ENCODE peak calls at places on chromosomes 5 and 9, in four cellular contexts. F is spleen, L is thoracic aorta, Z is pancreas. A is an unnamed sample.

GRCh38 chr9:128101231-128101641 is 26.3 kb downstream of the PTGES2 start:
- DNase-seq in F (peak; percentile 68), L (no peak), Z (no peak), A (no peak)

GRCh38 chr5:82707741-82708140 is 369.5 kb downstream of the TMEM167A start:
- DNase-seq in F (no peak), L (no peak), Z (no peak), A (no peak)

GRCh38 chr5:76586531-76586930 is 36.7 kb downstream of the F2RL2 start:
- DNase-seq in F (no peak), L (no peak), Z (no peak), A (no peak)

GRCh38 chr5:132510076-132510475 is 19.5 kb upstream of the IRF1 start:
- DNase-seq in F (no peak), L (no peak), Z (no peak), A (no peak)

GRCh38 chr9:71858102-71858798 is 52.7 kb downstream of the ABHD17B start:
- DNase-seq in F (no peak), L (no peak), Z (no peak), A (no peak)

GRCh38 chr9:118896356-118897000 is 472.8 kb downstream of the BRINP1 start:
- DNase-seq in F (no peak), L (no peak), Z (no peak), A (no peak)

GRCh38 chr5:95241635-95242034 is 43.3 kb downstream of the MCTP1 start:
- DNase-seq in F (no peak), L (no peak), Z (no peak), A (no peak)

GRCh38 chr9:77464591-77465125 is 183.5 kb downstream of the GNA14 start:
- DNase-seq in F (no peak), L (no peak), Z (no peak), A (no peak)

GRCh38 chr5:41598011-41598410 is 87.6 kb upstream of the PLCXD3 start:
- DNase-seq in F (no peak), L (no peak), Z (no peak), A (no peak)

GRCh38 chr9:4026925-4027324 is 272.9 kb downstream of the GLIS3 start:
- DNase-seq in F (no peak), L (no peak), Z (no peak), A (no peak)

GRCh38 chr9:87569008-87569908 is 71.6 kb downstream of the DAPK1 start:
- DNase-seq in F (no peak), L (no peak), Z (no peak), A (no peak)

GRCh38 chr5:68384936-68385594 is 169.5 kb downstream of the PIK3R1 start:
- DNase-seq in F (no peak), L (no peak), Z (no peak), A (no peak)

GRCh38 chr9:87970602-87971001 is 3.7 kb downstream of the CDK20 start:
- DNase-seq in F (no peak), L (no peak), Z (no peak), A (no peak)

GRCh38 chr9:82797539-82797938 is 265.4 kb downstream of the RASEF start:
- DNase-seq in F (no peak), L (no peak), Z (no peak), A (no peak)

GRCh38 chr5:107365355-107366109 is 305.2 kb downstream of the EFNA5 start:
- DNase-seq in F (no peak), L (no peak), Z (no peak), A (no peak)

DNA sequence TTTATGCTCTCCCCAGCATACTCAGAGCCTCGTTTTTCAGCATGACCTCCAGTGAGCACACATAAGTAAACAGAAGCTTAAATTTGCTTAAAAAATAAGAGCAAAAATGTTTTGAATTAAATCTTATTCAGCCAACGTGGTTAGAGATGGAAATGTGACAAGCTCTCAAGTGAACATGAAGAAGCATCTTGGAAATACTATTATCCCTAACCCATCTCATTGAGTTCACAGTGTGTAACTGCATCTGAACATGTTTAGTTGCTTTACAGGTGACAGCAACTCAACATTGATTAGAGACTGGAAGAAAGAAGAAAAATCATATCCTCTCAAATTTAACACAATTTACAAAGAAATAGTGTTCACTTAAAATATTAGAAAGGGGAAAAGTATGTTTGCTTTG is 1785.1 kb downstream of the MAT2B start:
- DNase-seq in F (no peak), L (no peak), Z (no peak), A (no peak)
- H3K4me3 ChIP-seq in F (no peak overlapping the region), L (no peak overlapping the region), Z (no peak overlapping the region), A (no peak overlapping the region)

DNA sequence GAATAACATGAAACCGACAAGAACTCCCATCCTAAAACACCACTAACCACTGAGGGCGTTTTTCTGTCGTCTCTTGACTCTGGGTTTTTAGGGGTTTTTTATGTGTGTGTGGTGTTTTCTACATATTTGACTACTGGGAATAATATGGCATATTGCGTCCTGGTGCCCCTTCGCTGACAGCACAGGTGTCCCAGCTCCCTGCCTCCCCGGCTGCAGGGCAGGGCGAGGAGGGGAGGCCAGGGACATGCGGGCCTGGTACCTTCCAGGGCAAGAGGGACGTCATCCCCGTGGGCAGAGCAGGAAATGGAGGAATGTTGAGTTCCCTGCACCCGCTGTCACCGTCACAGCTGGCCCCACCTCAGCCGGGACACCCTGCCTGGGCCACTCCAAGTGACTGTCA is 34.8 kb downstream of the VAV2 start:
- DNase-seq in F (peak; percentile 73), L (no peak), Z (peak; percentile 31), A (no peak)
- H3K4me1 ChIP-seq in F (peaks cover 84% of the 10 kb centered on the region), L (peaks cover 25% of the 10 kb centered on the region), Z (peaks cover 58% of the 10 kb centered on the region), A (peaks cover 21% of the 10 kb centered on the region)

GRCh38 chr5:171750316-171750788 is 35.3 kb upstream of the SMIM23 start:
- DNase-seq in F (no peak), L (no peak), Z (no peak), A (no peak)

GRCh38 chr5:171747061-171747859 is 38.4 kb upstream of the SMIM23 start:
- DNase-seq in F (no peak), L (no peak), Z (no peak), A (no peak)

GRCh38 chr5:171745602-171746001 is 40.0 kb upstream of the SMIM23 start:
- DNase-seq in F (no peak), L (no peak), Z (no peak), A (no peak)

GRCh38 chr5:171748720-171749119 is 36.9 kb upstream of the SMIM23 start:
- DNase-seq in F (no peak), L (no peak), Z (no peak), A (no peak)

GRCh38 chr5:171749365-171749764 is 36.3 kb upstream of the SMIM23 start:
- DNase-seq in F (no peak), L (no peak), Z (no peak), A (no peak)
- H3K27ac ChIP-seq in F (no peak overlapping the region), L (no peak overlapping the region), Z (no peak overlapping the region), A (no peak overlapping the region)

DNA sequence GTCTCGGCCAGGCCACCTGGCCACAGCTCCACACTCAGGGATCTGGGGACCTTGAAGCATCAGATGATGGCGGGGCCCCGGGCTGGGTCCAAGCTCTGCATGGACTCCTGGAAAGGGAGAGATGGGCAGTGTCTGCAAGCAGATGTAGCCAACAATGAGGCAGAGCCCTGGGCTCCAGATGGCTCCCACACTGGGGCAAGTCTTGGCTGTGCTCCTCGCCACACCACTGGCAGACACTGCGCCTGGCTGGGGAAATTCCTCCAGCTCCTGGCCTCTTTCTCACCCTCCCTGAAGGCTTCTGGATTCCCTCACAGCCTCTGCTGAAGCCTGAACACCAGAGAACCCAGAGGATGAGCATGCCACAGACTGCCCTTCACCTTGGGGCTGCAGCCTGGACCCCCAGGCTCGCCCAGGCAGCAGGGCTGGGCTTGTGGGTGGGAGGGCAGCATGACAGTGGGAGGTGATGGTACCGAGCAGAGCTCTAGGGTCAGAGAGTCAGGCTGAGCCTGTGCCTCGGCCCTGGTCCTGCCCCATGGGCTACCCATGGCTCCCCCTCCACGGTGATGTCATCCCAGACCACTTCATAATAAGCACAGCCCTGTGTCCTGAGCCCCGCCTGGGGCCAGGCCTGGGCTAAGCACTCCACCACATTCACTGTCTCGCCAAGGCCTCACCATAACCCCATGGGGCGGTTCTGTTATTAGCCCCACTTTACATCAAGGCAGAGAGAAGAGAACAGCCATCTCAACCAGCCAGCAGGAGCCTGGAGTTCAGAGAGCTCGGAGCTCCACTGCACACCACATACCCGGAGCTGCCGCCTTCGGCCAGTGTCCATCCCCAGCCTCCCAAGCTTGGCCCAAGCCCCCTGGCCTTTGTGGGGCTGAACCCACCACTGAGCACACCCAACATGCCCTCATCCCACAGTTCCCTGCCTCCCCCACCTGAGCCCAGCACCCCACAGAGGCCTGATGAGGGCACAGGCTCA is 62.2 kb upstream of the ADAMTS2 start:
- DNase-seq in F (no peak), L (no peak), Z (no peak), A (no peak)
- H3K4me3 ChIP-seq in F (no peak overlapping the region), L (no peak overlapping the region), Z (no peak overlapping the region), A (no peak overlapping the region)

DNA sequence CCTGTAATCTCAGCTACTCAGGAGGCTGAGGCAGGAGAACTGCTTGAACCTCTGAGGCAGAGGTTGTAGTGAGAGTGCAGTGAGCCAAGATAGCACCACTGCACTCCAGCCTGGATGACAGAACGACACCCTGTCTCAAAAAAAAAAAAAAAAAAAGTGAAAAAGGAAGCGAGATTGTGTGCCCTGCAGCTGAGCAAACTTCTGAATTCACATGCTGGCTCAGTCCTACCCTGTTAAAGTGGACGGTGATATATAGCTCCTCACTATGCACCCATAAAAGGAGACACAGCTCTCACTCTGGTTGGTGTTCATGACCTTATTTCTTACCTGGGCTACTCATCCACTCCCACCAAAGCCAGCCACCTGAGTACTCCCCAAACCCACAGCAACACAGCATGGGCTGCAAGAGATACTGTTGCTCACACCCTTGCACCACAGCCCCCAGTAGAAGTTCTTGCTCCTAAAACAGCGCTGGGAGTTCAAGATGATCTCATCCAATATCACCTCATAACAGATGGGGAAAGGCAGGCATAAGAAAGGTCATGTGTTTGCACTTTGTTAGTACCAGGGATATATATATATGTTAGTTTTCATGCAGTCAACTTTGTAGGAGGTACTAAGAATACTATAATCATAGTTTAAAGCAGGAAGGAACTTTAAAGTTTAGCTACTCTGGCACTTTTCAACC is 4.1 kb downstream of the TTLL11 start:
- DNase-seq in F (no peak), L (no peak), Z (peak; percentile 53), A (no peak)
- H3K4me1 ChIP-seq in F (peaks cover 59% of the 10 kb centered on the region), L (peaks cover 87% of the 10 kb centered on the region), Z (peaks cover 38% of the 10 kb centered on the region), A (peaks cover 47% of the 10 kb centered on the region)

GRCh38 chr9:36571333-36571732 is 1.4 kb upstream of the MELK start:
- DNase-seq in F (no peak), L (no peak), Z (no peak), A (no peak)

GRCh38 chr9:36572515-36573418 is at the start of gene MELK:
- DNase-seq in F (peak; percentile 94), L (peak; percentile 30), Z (peak; percentile 71), A (no peak)

GRCh38 chr9:36566813-36567217 is 5.9 kb upstream of the MELK start:
- DNase-seq in F (peak; percentile 35), L (peak; percentile 49), Z (no peak), A (no peak)
- H3K27ac ChIP-seq in F (no peak overlapping the region), L (peak overlapping the region; percentile 74), Z (no peak overlapping the region), A (peak overlapping the region; percentile 45)

GRCh38 chr5:71910741-71911140 is 191.7 kb downstream of the CARTPT start:
- DNase-seq in F (no peak), L (no peak), Z (no peak), A (no peak)
- H3K4me3 ChIP-seq in F (no peak overlapping the region), L (no peak overlapping the region), Z (no peak overlapping the region), A (no peak overlapping the region)

A was measured in esophagus squamous epithelium.